ENCODE peak calls at places on chromosomes 6 and 20, in four cellular contexts. Q is HepG2, K is ovary, U is heart left ventricle. J is an unnamed sample.

GRCh38 chr6:142359271-142359960 is 57.6 kb downstream of the ADGRG6 start:
- DNase-seq in Q (no peak), K (no peak), U (no peak), J (no peak)

GRCh38 chr6:161444464-161444863 is 170.6 kb upstream of the AGPAT4 start:
- DNase-seq in Q (no peak), K (peak), U (no peak), J (peak)

GRCh38 chr6:142943746-142944125 is 1.2 kb downstream of the HIVEP2 start:
- DNase-seq in Q (peak), K (peak), U (peak), J (no peak)

GRCh38 chr6:167130008-167130677 is 7.2 kb downstream of the CCR6 start:
- DNase-seq in Q (no peak), K (no peak), U (no peak), J (no peak)

GRCh38 chr20:20950620-20951019 is 155.5 kb downstream of the LINC00237 start:
- DNase-seq in Q (no peak), K (no peak), U (no peak), J (no peak)

GRCh38 chr6:24648276-24648675 is 2.3 kb upstream of the KIAA0319 start:
- DNase-seq in Q (no peak), K (no peak), U (no peak), J (no peak)

GRCh38 chr6:144434308-144434990 is 149.3 kb downstream of the UTRN start:
- DNase-seq in Q (no peak), K (no peak), U (no peak), J (no peak)

GRCh38 chr20:47266847-47267515 is 89.5 kb downstream of the ZMYND8 start:
- DNase-seq in Q (no peak), K (no peak), U (no peak), J (no peak)

GRCh38 chr6:14189122-14189521 is 71.5 kb downstream of the CD83 start:
- DNase-seq in Q (no peak), K (no peak), U (no peak), J (no peak)

GRCh38 chr20:4157516-4157915 is 142.2 kb upstream of the RNF24 start:
- DNase-seq in Q (no peak), K (no peak), U (no peak), J (no peak)
- TF ChIP-seq POLR2A in Q (no peak), K (no peak), U (no peak), J (no peak)

GRCh38 chr6:89553446-89553845 is 85.1 kb downstream of the LYRM2 start:
- DNase-seq in Q (no peak), K (no peak), U (no peak), J (no peak)

GRCh38 chr6:89559487-89559886 is 79.1 kb downstream of the LYRM2 start:
- DNase-seq in Q (no peak), K (no peak), U (no peak), J (no peak)

GRCh38 chr6:89555751-89556150 is 82.8 kb downstream of the LYRM2 start:
- DNase-seq in Q (no peak), K (no peak), U (no peak), J (no peak)
- TF ChIP-seq POLR2A in Q (no peak), K (no peak), U (no peak), J (no peak)

DNA sequence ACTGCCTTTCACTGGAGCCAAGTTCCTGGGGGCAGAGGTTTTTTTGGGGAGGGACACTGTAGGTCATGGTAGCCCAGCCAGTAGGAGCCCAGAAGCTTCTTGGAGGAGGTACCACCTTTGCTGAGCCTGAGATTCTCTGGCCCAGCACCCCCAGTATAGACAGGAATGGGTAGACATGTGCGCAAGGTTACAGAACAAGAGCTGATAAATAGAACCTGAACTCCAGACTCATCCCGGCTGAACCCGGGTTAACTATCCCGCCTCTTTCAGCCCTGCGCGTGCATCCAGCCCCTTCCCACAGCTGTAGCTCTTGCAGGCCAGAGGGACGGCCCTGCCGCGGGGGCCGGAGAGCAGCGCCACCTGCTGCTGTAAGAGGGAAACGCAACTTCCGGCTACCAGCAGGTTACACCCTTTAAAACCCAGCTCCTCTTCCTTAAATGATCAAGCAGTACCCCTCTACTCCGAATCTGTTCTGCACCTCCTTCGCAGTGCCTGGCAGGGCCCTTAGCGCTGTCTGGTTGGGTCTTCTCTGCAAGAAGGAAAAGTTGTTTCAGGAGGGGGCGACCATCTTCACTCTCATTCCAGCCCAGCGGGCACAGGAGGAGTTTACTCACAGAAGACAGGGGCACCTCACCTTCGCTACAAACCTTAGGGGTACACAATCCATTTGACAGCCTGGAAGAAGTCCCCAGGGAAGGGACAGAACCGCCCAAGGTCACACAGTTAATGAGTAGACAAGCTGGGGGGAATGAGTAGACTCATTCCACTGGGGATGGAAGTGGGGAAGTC is 7.5 kb downstream of the SRXN1 start:
- DNase-seq in Q (peak), K (peak), U (peak), J (no peak)
- TF ChIP-seq POLR2A in Q (peak), K (no peak), U (no peak), J (no peak)

GRCh38 chr6:118893882-118894424 is at the start of gene ASF1A:
- DNase-seq in Q (peak), K (peak), U (peak), J (peak)
- TF ChIP-seq POLR2A in Q (peak), K (peak), U (peak), J (peak)

GRCh38 chr20:58997141-58997770 is 9.8 kb downstream of the CTSZ start:
- DNase-seq in Q (no peak), K (no peak), U (no peak), J (no peak)
- TF ChIP-seq POLR2A in Q (no peak), K (no peak), U (no peak), J (no peak)

GRCh38 chr6:37049990-37050853 is 44.8 kb downstream of the FGD2 start:
- DNase-seq in Q (no peak), K (no peak), U (peak), J (peak)

GRCh38 chr6:37047933-37048850 is 42.7 kb downstream of the FGD2 start:
- DNase-seq in Q (no peak), K (no peak), U (no peak), J (no peak)

GRCh38 chr6:37049735-37049989 is 44.2 kb downstream of the FGD2 start:
- DNase-seq in Q (no peak), K (no peak), U (no peak), J (no peak)

GRCh38 chr6:37047421-37047931 is 42.0 kb downstream of the FGD2 start:
- DNase-seq in Q (no peak), K (no peak), U (no peak), J (no peak)

DNA sequence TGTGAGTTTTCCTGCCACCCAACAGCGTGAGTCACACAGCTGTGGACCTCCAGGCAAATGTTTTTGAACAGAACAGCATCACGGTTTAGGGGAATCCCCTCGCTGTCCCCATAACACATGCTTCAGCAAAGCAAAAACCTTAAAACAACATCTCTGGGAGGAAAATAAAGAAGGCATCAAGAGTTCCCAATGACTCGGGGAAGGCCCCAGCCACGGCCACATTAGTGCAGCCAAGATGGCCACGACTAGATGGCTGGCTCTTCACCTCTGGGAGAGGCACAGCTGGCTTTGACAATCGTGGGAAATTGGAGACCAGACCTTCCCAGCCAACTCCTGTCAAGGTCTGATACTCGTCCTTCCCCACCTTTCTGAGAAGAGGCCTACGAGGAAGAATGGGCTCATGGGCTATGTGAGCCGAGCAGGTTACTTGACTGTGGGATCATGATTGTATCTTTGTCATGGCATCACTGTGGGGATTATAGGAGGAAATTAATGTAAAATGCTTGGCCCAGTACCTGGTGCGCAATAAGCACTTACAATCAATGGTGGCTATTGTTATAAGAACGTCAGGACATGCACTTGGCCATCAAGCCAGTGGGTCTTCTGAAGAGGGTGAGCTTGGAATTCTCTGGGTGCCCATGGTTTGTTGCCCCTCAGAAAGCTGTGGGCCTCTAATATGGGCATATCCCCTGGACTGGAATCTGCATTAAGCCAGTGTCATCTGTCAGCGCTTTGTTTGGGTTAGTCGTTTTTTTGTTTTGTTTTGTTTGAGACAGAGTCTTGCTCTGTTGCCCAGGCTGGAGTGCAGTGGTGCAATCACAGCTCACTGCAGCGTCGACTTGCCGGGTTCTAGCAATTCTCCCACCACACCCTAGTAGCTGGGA is 43.6 kb downstream of the FGD2 start:
- DNase-seq in Q (no peak), K (peak), U (no peak), J (no peak)
- TF ChIP-seq POLR2A in Q (no peak), K (no peak), U (no peak), J (no peak)